ENCODE peak calls at places on chromosomes 6 and 20, in eight cellular contexts. One of them, this sample, is unnamed.

GRCh38 chr20:45456632-45457031 is 12.9 kb upstream of the WFDC2 start:
- DNase-seq in WTC11: peak
- DNase-seq in tibial artery: no peak
- DNase-seq in left ventricle myocardium inferior: no peak
- DNase-seq in progenitor cell of endocrine pancreas: no peak
- DNase-seq in WERI-Rb-1: peak
- DNase-seq in K562: peak
- DNase-seq in pancreas: no peak
- DNase-seq in this sample: no peak

GRCh38 chr6:116536216-116536621 is 9.3 kb downstream of the TRAPPC3L start:
- DNase-seq in WTC11: no peak
- DNase-seq in tibial artery: no peak
- DNase-seq in left ventricle myocardium inferior: no peak
- DNase-seq in progenitor cell of endocrine pancreas: no peak
- DNase-seq in WERI-Rb-1: peak
- DNase-seq in K562: peak
- DNase-seq in pancreas: peak
- DNase-seq in this sample: no peak

GRCh38 chr6:95280690-95281273 is 296.6 kb upstream of the MANEA start:
- DNase-seq in WTC11: no peak
- DNase-seq in tibial artery: no peak
- DNase-seq in left ventricle myocardium inferior: no peak
- DNase-seq in progenitor cell of endocrine pancreas: no peak
- DNase-seq in WERI-Rb-1: peak
- DNase-seq in K562: peak
- DNase-seq in pancreas: no peak
- DNase-seq in this sample: no peak

GRCh38 chr20:45835230-45836224 is 1.9 kb downstream of the SNX21 start:
- DNase-seq in WTC11: no peak
- DNase-seq in tibial artery: peak
- DNase-seq in left ventricle myocardium inferior: peak
- DNase-seq in progenitor cell of endocrine pancreas: no peak
- DNase-seq in WERI-Rb-1: no peak
- DNase-seq in K562: peak
- DNase-seq in pancreas: no peak
- DNase-seq in this sample: no peak

GRCh38 chr20:22771706-22772105 is 187.3 kb upstream of the FOXA2 start:
- DNase-seq in WTC11: no peak
- DNase-seq in tibial artery: no peak
- DNase-seq in left ventricle myocardium inferior: no peak
- DNase-seq in progenitor cell of endocrine pancreas: no peak
- DNase-seq in WERI-Rb-1: no peak
- DNase-seq in K562: no peak
- DNase-seq in pancreas: no peak
- DNase-seq in this sample: no peak

GRCh38 chr6:16822529-16822928 is 61.3 kb upstream of the ATXN1 start:
- DNase-seq in WTC11: no peak
- DNase-seq in tibial artery: no peak
- DNase-seq in left ventricle myocardium inferior: no peak
- DNase-seq in progenitor cell of endocrine pancreas: no peak
- DNase-seq in WERI-Rb-1: no peak
- DNase-seq in K562: no peak
- DNase-seq in pancreas: no peak
- DNase-seq in this sample: no peak

GRCh38 chr6:36615018-36615761 is 21.0 kb downstream of the SRSF3 start:
- DNase-seq in WTC11: peak
- DNase-seq in tibial artery: peak
- DNase-seq in left ventricle myocardium inferior: no peak
- DNase-seq in progenitor cell of endocrine pancreas: no peak
- DNase-seq in WERI-Rb-1: peak
- DNase-seq in K562: peak
- DNase-seq in pancreas: peak
- DNase-seq in this sample: no peak

GRCh38 chr20:25623225-25623735 is 534 bp downstream of the NANP start:
- DNase-seq in WTC11: peak
- DNase-seq in tibial artery: peak
- DNase-seq in left ventricle myocardium inferior: peak
- DNase-seq in progenitor cell of endocrine pancreas: peak
- DNase-seq in WERI-Rb-1: peak
- DNase-seq in K562: peak
- DNase-seq in pancreas: no peak
- DNase-seq in this sample: peak

GRCh38 chr6:125586074-125586473 is 163.4 kb upstream of the HEY2 start:
- DNase-seq in WTC11: no peak
- DNase-seq in tibial artery: no peak
- DNase-seq in left ventricle myocardium inferior: no peak
- DNase-seq in progenitor cell of endocrine pancreas: no peak
- DNase-seq in WERI-Rb-1: no peak
- DNase-seq in K562: no peak
- DNase-seq in pancreas: no peak
- DNase-seq in this sample: no peak

GRCh38 chr6:106145741-106146227 is 59.6 kb downstream of the PRDM1 start:
- DNase-seq in WTC11: no peak
- DNase-seq in tibial artery: no peak
- DNase-seq in left ventricle myocardium inferior: no peak
- DNase-seq in progenitor cell of endocrine pancreas: no peak
- DNase-seq in WERI-Rb-1: no peak
- DNase-seq in K562: no peak
- DNase-seq in pancreas: no peak
- DNase-seq in this sample: no peak

GRCh38 chr6:40714576-40715500 is 127.7 kb upstream of the LRFN2 start:
- DNase-seq in WTC11: no peak
- DNase-seq in tibial artery: no peak
- DNase-seq in left ventricle myocardium inferior: no peak
- DNase-seq in progenitor cell of endocrine pancreas: no peak
- DNase-seq in WERI-Rb-1: no peak
- DNase-seq in K562: peak
- DNase-seq in pancreas: peak
- DNase-seq in this sample: no peak

GRCh38 chr20:19713851-19714716 is 44.0 kb upstream of the RIN2 start:
- DNase-seq in WTC11: no peak
- DNase-seq in tibial artery: no peak
- DNase-seq in left ventricle myocardium inferior: no peak
- DNase-seq in progenitor cell of endocrine pancreas: no peak
- DNase-seq in WERI-Rb-1: no peak
- DNase-seq in K562: no peak
- DNase-seq in pancreas: no peak
- DNase-seq in this sample: no peak

GRCh38 chr20:50655325-50655880 is 35.9 kb downstream of the RIPOR3 start:
- DNase-seq in WTC11: no peak
- DNase-seq in tibial artery: peak
- DNase-seq in left ventricle myocardium inferior: peak
- DNase-seq in progenitor cell of endocrine pancreas: no peak
- DNase-seq in WERI-Rb-1: no peak
- DNase-seq in K562: no peak
- DNase-seq in pancreas: no peak
- DNase-seq in this sample: no peak

GRCh38 chr6:28981391-28981832 is 23.7 kb downstream of the ZNF311 start:
- DNase-seq in WTC11: peak
- DNase-seq in tibial artery: peak
- DNase-seq in left ventricle myocardium inferior: peak
- DNase-seq in progenitor cell of endocrine pancreas: peak
- DNase-seq in WERI-Rb-1: peak
- DNase-seq in K562: peak
- DNase-seq in pancreas: peak
- DNase-seq in this sample: no peak

DNA sequence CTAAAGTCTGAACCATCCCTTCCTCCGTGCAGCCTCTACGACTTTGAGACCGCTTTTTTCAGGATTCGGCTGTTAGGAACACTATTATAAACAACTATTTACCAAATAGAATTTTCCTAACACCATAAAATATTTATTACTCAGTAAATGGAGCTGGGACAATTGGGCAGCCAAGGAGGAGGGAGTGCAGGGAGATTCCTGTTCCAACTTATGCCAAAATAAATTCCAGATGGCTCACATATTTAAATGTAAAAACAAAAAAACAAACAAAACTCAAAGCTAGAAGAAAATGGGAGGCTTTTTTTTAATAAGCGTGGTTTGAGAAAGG is 48.1 kb downstream of the TCP11 start:
- DNase-seq in WTC11: no peak
- DNase-seq in tibial artery: no peak
- DNase-seq in left ventricle myocardium inferior: no peak
- DNase-seq in progenitor cell of endocrine pancreas: no peak
- DNase-seq in WERI-Rb-1: no peak
- DNase-seq in K562: no peak
- DNase-seq in pancreas: no peak
- DNase-seq in this sample: no peak
- TF ChIP-seq CTCF in WTC11: no peak
- TF ChIP-seq CTCF in tibial artery: no peak
- TF ChIP-seq CTCF in left ventricle myocardium inferior: no peak
- TF ChIP-seq CTCF in progenitor cell of endocrine pancreas: no peak
- TF ChIP-seq CTCF in WERI-Rb-1: no peak
- TF ChIP-seq CTCF in K562: no peak
- TF ChIP-seq CTCF in pancreas: no peak
- TF ChIP-seq CTCF in this sample: no peak

GRCh38 chr6:47792216-47792733 is 10.4 kb downstream of the OPN5 start:
- DNase-seq in WTC11: no peak
- DNase-seq in tibial artery: no peak
- DNase-seq in left ventricle myocardium inferior: no peak
- DNase-seq in progenitor cell of endocrine pancreas: no peak
- DNase-seq in WERI-Rb-1: no peak
- DNase-seq in K562: no peak
- DNase-seq in pancreas: no peak
- DNase-seq in this sample: no peak

GRCh38 chr6:47787620-47788497 is 6.0 kb downstream of the OPN5 start:
- DNase-seq in WTC11: peak
- DNase-seq in tibial artery: no peak
- DNase-seq in left ventricle myocardium inferior: peak
- DNase-seq in progenitor cell of endocrine pancreas: peak
- DNase-seq in WERI-Rb-1: peak
- DNase-seq in K562: peak
- DNase-seq in pancreas: peak
- DNase-seq in this sample: peak

GRCh38 chr6:47789553-47789952 is 7.7 kb downstream of the OPN5 start:
- DNase-seq in WTC11: peak
- DNase-seq in tibial artery: no peak
- DNase-seq in left ventricle myocardium inferior: no peak
- DNase-seq in progenitor cell of endocrine pancreas: no peak
- DNase-seq in WERI-Rb-1: no peak
- DNase-seq in K562: no peak
- DNase-seq in pancreas: no peak
- DNase-seq in this sample: no peak

GRCh38 chr6:47785187-47785586 is 3.4 kb downstream of the OPN5 start:
- DNase-seq in WTC11: no peak
- DNase-seq in tibial artery: no peak
- DNase-seq in left ventricle myocardium inferior: no peak
- DNase-seq in progenitor cell of endocrine pancreas: no peak
- DNase-seq in WERI-Rb-1: no peak
- DNase-seq in K562: no peak
- DNase-seq in pancreas: no peak
- DNase-seq in this sample: no peak

DNA sequence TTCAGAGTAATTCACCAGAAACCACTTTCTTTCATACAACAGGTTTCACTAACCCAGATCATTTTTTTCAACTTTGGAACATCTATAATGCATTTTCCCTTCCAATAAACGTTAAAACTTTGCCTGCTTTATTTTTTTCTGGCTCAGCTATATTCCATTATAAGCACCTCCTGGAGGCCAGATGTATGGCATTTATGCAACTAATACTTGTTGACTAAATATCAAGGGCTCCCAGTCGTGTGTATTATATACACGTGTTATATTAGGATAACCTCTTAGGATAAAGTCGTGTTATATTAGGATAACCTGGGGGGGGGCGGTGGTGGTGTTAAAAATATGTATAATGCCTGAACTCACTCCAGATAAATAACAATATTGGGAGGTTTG is 6.7 kb downstream of the OPN5 start:
- DNase-seq in WTC11: no peak
- DNase-seq in tibial artery: no peak
- DNase-seq in left ventricle myocardium inferior: no peak
- DNase-seq in progenitor cell of endocrine pancreas: no peak
- DNase-seq in WERI-Rb-1: no peak
- DNase-seq in K562: no peak
- DNase-seq in pancreas: no peak
- DNase-seq in this sample: no peak
- TF ChIP-seq CTCF in WTC11: no peak
- TF ChIP-seq CTCF in tibial artery: no peak
- TF ChIP-seq CTCF in left ventricle myocardium inferior: no peak
- TF ChIP-seq CTCF in progenitor cell of endocrine pancreas: no peak
- TF ChIP-seq CTCF in WERI-Rb-1: no peak
- TF ChIP-seq CTCF in K562: no peak
- TF ChIP-seq CTCF in pancreas: no peak
- TF ChIP-seq CTCF in this sample: no peak

DNA sequence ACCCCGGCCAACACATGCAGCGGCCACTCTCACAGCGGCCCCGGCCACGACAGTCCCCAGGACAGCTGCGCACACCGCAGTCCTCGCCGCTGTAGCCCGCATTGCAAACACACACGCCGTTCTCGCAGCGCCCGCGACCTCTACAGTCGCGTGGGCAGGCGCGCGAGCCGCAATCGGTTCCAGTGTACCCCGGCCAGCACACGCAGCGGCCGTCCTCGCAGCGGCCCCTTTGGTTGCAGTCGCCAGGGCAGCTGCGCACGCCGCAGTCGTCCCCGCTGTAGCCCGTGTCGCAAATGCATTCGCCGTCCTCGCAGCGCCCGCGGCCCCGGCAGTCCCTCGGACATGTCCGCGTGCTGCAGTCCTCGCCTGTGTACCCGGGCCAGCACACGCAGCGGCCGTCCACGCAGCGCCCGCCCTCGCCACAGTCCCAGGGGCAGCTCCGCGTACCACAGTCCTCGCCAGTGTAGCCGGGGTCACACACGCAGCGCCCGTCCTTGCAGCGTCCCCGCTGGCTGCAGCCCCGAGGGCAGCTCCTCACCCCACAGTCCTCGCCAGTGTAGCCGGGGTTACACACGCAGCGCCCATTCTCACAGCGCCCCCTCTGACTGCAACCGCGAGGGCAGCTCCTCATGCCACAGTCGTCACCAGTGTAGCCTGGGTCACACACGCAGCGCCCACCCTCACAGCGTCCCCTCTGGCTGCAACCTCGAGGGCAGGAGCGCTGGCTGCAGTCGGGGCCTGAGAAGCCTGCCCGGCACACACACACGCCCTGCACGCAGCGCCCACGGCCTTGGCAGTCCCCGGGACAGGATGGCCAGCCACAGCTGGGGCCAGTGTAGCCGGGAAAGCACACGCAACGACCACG is 12.5 kb downstream of the TNXB start:
- DNase-seq in WTC11: no peak
- DNase-seq in tibial artery: no peak
- DNase-seq in left ventricle myocardium inferior: no peak
- DNase-seq in progenitor cell of endocrine pancreas: no peak
- DNase-seq in WERI-Rb-1: peak
- DNase-seq in K562: no peak
- DNase-seq in pancreas: no peak
- DNase-seq in this sample: no peak
- TF ChIP-seq CTCF in WTC11: no peak
- TF ChIP-seq CTCF in tibial artery: no peak
- TF ChIP-seq CTCF in left ventricle myocardium inferior: no peak
- TF ChIP-seq CTCF in progenitor cell of endocrine pancreas: no peak
- TF ChIP-seq CTCF in WERI-Rb-1: peak
- TF ChIP-seq CTCF in K562: no peak
- TF ChIP-seq CTCF in pancreas: no peak
- TF ChIP-seq CTCF in this sample: no peak

DNA sequence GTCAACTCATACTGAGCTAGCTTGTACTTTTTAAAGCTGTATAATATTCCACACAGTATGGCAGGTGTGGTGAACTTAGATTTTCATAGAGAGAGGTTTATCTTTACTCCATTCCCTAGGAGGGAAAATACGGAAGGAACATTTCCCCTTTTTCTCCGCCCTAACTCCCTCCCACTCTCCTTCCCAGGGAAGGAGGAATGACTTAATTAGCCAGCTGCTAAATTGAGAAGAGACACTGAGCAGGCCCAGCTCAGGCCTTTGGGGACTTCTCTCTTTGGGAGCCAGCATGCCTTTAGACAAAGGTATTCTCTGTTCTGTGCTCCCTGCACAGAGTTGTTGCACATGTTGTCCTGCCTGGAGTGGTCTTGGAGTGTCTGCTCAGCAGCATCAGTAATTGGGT is 46.0 kb downstream of the MBOAT1 start:
- DNase-seq in WTC11: no peak
- DNase-seq in tibial artery: no peak
- DNase-seq in left ventricle myocardium inferior: no peak
- DNase-seq in progenitor cell of endocrine pancreas: no peak
- DNase-seq in WERI-Rb-1: no peak
- DNase-seq in K562: no peak
- DNase-seq in pancreas: no peak
- DNase-seq in this sample: no peak
- TF ChIP-seq CTCF in WTC11: no peak
- TF ChIP-seq CTCF in tibial artery: no peak
- TF ChIP-seq CTCF in left ventricle myocardium inferior: no peak
- TF ChIP-seq CTCF in progenitor cell of endocrine pancreas: no peak
- TF ChIP-seq CTCF in WERI-Rb-1: no peak
- TF ChIP-seq CTCF in K562: no peak
- TF ChIP-seq CTCF in pancreas: no peak
- TF ChIP-seq CTCF in this sample: no peak

This sample was measured in type B pancreatic cell.